ENCODE peak calls at places on chromosomes 1 and 21, in five cellular contexts. G is mesendoderm, B is esophagus squamous epithelium, L is aorta, V is pancreas. P is an unnamed sample.

GRCh38 chr1:92989936-92990582 is 28.8 kb upstream of the DIPK1A start:
- DNase-seq in G (no peak), B (no peak), L (no peak), V (no peak), P (no peak)

GRCh38 chr1:169129109-169129789 is 22.8 kb downstream of the ATP1B1 start:
- DNase-seq in G (no peak), B (no peak), L (no peak), V (no peak), P (no peak)

GRCh38 chr1:240611619-240612490 is at the start of gene GREM2:
- DNase-seq in G (peak; percentile 75), B (no peak), L (peak; percentile 48), V (peak; percentile 21), P (peak; percentile 66)

GRCh38 chr1:113388621-113389355 is 1.5 kb upstream of the MAGI3 start:
- DNase-seq in G (peak; percentile 46), B (no peak), L (no peak), V (peak; percentile 84), P (no peak)

GRCh38 chr1:57132993-57133614 is 167.3 kb upstream of the C8B start:
- DNase-seq in G (no peak), B (no peak), L (no peak), V (no peak), P (no peak)

GRCh38 chr1:176752505-176752904 is 289.5 kb downstream of the PAPPA2 start:
- DNase-seq in G (no peak), B (no peak), L (no peak), V (no peak), P (no peak)

GRCh38 chr1:244246334-244246733 is 195.3 kb downstream of the ZBTB18 start:
- DNase-seq in G (no peak), B (no peak), L (no peak), V (no peak), P (no peak)

GRCh38 chr1:183842817-183843187 is 37.9 kb downstream of the RGL1 start:
- DNase-seq in G (no peak), B (no peak), L (no peak), V (no peak), P (no peak)

GRCh38 chr1:152160553-152160952 is 1.5 kb upstream of the RPTN start:
- DNase-seq in G (no peak), B (no peak), L (no peak), V (no peak), P (no peak)

GRCh38 chr1:12454406-12455391 is 163.3 kb downstream of the DHRS3 start:
- DNase-seq in G (no peak), B (no peak), L (peak; percentile 71), V (no peak), P (no peak)

GRCh38 chr1:221824025-221824424 is 82.1 kb upstream of the DUSP10 start:
- DNase-seq in G (no peak), B (no peak), L (no peak), V (no peak), P (no peak)

GRCh38 chr1:81617308-81618027 is 183.3 kb upstream of the ADGRL2 start:
- DNase-seq in G (peak; percentile 42), B (no peak), L (no peak), V (no peak), P (no peak)

GRCh38 chr1:172823534-172823933 is 164.6 kb downstream of the FASLG start:
- DNase-seq in G (no peak), B (no peak), L (no peak), V (no peak), P (no peak)

GRCh38 chr1:9787702-9788101 is 36.1 kb downstream of the CLSTN1 start:
- DNase-seq in G (no peak), B (no peak), L (no peak), V (no peak), P (no peak)

GRCh38 chr1:8813016-8813763 is 4.2 kb downstream of the RERE start:
- DNase-seq in G (no peak), B (no peak), L (no peak), V (no peak), P (no peak)

GRCh38 chr1:116820362-116820761 is 66.1 kb downstream of the CD2 start:
- DNase-seq in G (no peak), B (no peak), L (no peak), V (peak; percentile 86), P (no peak)

GRCh38 chr1:150970818-150971582 is 3.6 kb downstream of the CERS2 start:
- DNase-seq in G (peak; percentile 55), B (no peak), L (peak; percentile 86), V (peak; percentile 90), P (peak; percentile 74)

GRCh38 chr1:246639732-246640131 is 73.5 kb downstream of the CNST start:
- DNase-seq in G (no peak), B (no peak), L (no peak), V (no peak), P (no peak)

GRCh38 chr1:88973520-88974137 is 18.8 kb downstream of the KYAT3 start:
- DNase-seq in G (peak; percentile 63), B (no peak), L (no peak), V (no peak), P (no peak)

GRCh38 chr21:42089665-42090310 is 18.7 kb downstream of the UMODL1 start:
- DNase-seq in G (no peak), B (no peak), L (no peak), V (no peak), P (no peak)

GRCh38 chr1:53108646-53109580 is 33.5 kb downstream of the SLC1A7 start:
- DNase-seq in G (peak; percentile 35), B (no peak), L (no peak), V (no peak), P (no peak)

GRCh38 chr1:59116920-59117542 is 179.9 kb upstream of the FGGY start:
- DNase-seq in G (peak; percentile 65), B (no peak), L (no peak), V (no peak), P (no peak)

GRCh38 chr1:9248341-9249262 is 14.0 kb downstream of the H6PD start:
- DNase-seq in G (no peak), B (no peak), L (no peak), V (peak; percentile 19), P (no peak)

GRCh38 chr1:44293761-44294315 is 61.2 kb downstream of the ERI3 start:
- DNase-seq in G (no peak), B (no peak), L (no peak), V (peak; percentile 88), P (peak; percentile 73)

GRCh38 chr1:94864821-94865220 is 44.7 kb downstream of the SLC44A3 start:
- DNase-seq in G (no peak), B (no peak), L (no peak), V (peak; percentile 45), P (no peak)

GRCh38 chr1:99669376-99669775 is 23.5 kb downstream of the PALMD start:
- DNase-seq in G (no peak), B (no peak), L (no peak), V (no peak), P (no peak)

GRCh38 chr1:224736619-224737352 is 120.7 kb downstream of the CNIH3 start:
- DNase-seq in G (peak; percentile 48), B (no peak), L (no peak), V (no peak), P (no peak)

GRCh38 chr1:158716335-158716734 is 4.2 kb downstream of the OR6K3 start:
- DNase-seq in G (no peak), B (no peak), L (no peak), V (no peak), P (no peak)

GRCh38 chr1:117425050-117425734 is 57.9 kb downstream of the MAN1A2 start:
- DNase-seq in G (no peak), B (no peak), L (no peak), V (no peak), P (no peak)

GRCh38 chr1:211991695-211992094 is 43.7 kb downstream of the INTS7 start:
- DNase-seq in G (no peak), B (no peak), L (no peak), V (no peak), P (no peak)

GRCh38 chr1:200510228-200510623 is 100.4 kb upstream of the ZNF281 start:
- DNase-seq in G (peak; percentile 82), B (no peak), L (peak; percentile 68), V (peak; percentile 50), P (no peak)

GRCh38 chr1:115041654-115042053 is 12.0 kb downstream of the TSHB start:
- DNase-seq in G (peak; percentile 68), B (no peak), L (no peak), V (no peak), P (no peak)
- H3K4me3 ChIP-seq in G (no peak overlapping the region), B (no peak overlapping the region), L (no peak overlapping the region), V (no peak overlapping the region), P (no peak overlapping the region)

GRCh38 chr1:15409400-15410222 is at the start of gene EFHD2:
- DNase-seq in G (peak; percentile 89), B (no peak), L (peak; percentile 90), V (peak; percentile 85), P (peak; percentile 92)

GRCh38 chr1:15411593-15412487 is 2.2 kb downstream of the EFHD2 start:
- DNase-seq in G (peak; percentile 90), B (peak; percentile 33), L (peak; percentile 82), V (peak; percentile 51), P (peak; percentile 68)

GRCh38 chr1:15410223-15410883 is 665 bp downstream of the EFHD2 start:
- DNase-seq in G (no peak), B (no peak), L (peak; percentile 62), V (peak; percentile 39), P (no peak)

GRCh38 chr1:15412488-15412800 is 2.8 kb downstream of the EFHD2 start:
- DNase-seq in G (no peak), B (no peak), L (no peak), V (no peak), P (no peak)

GRCh38 chr1:15410884-15411245 is 1.2 kb downstream of the EFHD2 start:
- DNase-seq in G (no peak), B (no peak), L (peak; percentile 56), V (no peak), P (no peak)
- H3K4me1 ChIP-seq in G (peaks cover 14% of the 10 kb centered on the region), B (peaks cover 62% of the 10 kb centered on the region), L (peaks cover 3% of the 10 kb centered on the region), V (peaks cover 15% of the 10 kb centered on the region), P (peaks cover 43% of the 10 kb centered on the region)

GRCh38 chr1:40884055-40884795 is 22.1 kb upstream of the CITED4 start:
- DNase-seq in G (no peak), B (no peak), L (no peak), V (no peak), P (no peak)
- H3K4me3 ChIP-seq in G (no peak overlapping the region), B (peak overlapping the region; percentile 23), L (no peak overlapping the region), V (no peak overlapping the region), P (no peak overlapping the region)

GRCh38 chr1:201847150-201847549 is 18.2 kb downstream of the IPO9 start:
- DNase-seq in G (no peak), B (no peak), L (no peak), V (no peak), P (no peak)

GRCh38 chr1:201851949-201852348 is 23.0 kb downstream of the IPO9 start:
- DNase-seq in G (no peak), B (no peak), L (no peak), V (no peak), P (no peak)

GRCh38 chr1:201849372-201850052 is 20.6 kb downstream of the IPO9 start:
- DNase-seq in G (no peak), B (no peak), L (no peak), V (no peak), P (no peak)

GRCh38 chr1:201848230-201848629 is 19.3 kb downstream of the IPO9 start:
- DNase-seq in G (no peak), B (no peak), L (no peak), V (no peak), P (no peak)

DNA sequence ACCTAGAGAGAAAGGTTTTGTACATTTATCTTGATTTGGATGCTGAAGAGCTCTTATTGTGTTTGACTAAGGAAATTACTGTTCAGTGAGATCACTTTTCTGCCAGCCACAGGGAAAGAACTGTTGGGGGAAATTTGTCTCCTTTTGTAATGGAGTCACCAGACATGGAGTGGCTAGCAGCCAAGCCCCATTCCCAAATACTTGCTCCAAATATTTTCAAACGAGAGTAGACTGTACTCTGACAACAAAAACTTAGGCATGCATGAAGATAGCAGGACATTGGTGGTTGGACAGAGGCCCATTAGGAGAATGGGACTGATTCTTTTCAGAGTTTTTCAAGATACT is 21.1 kb downstream of the IPO9 start:
- DNase-seq in G (peak; percentile 72), B (no peak), L (peak; percentile 68), V (no peak), P (no peak)
- H3K4me1 ChIP-seq in G (no peaks in the 10 kb centered on the region), B (no peaks in the 10 kb centered on the region), L (no peaks in the 10 kb centered on the region), V (no peaks in the 10 kb centered on the region), P (no peaks in the 10 kb centered on the region)